ENCODE peak calls at places on chromosomes 16 and 17, in seven cellular contexts. N is lower lobe of right lung; H is effector memory CD4-positive, alpha-beta T cell; F is Peyer's patch; P is HCT116; Z is fibroblast of lung; S is endothelial cell of umbilical vein. K is an unnamed sample.

GRCh38 chr16:24499193-24499814 is 40.1 kb upstream of the RBBP6 start:
- DNase-seq in H (no peak), N (no peak), Z (peak; percentile 22), S (peak; percentile 13), F (no peak), P (peak; percentile 37), K (no peak)

GRCh38 chr17:66777689-66778225 is 57.2 kb upstream of the CACNG5 start:
- DNase-seq in H (no peak), N (peak; percentile 79), Z (no peak), P (no peak), F (no peak), S (no peak), K (no peak)

GRCh38 chr16:85961988-85962915 is 63.3 kb downstream of the IRF8 start:
- DNase-seq in Z (no peak), N (no peak), F (no peak), S (no peak), P (no peak), H (no peak), K (no peak)

GRCh38 chr16:80938035-80938927 is 68.4 kb downstream of the CMC2 start:
- DNase-seq in N (no peak), P (peak; percentile 51), H (no peak), Z (peak; percentile 94), F (no peak), S (peak; percentile 98), K (no peak)

GRCh38 chr17:6755731-6756184 is at the start of gene XAF1:
- DNase-seq in F (peak; percentile 64), P (no peak), Z (peak; percentile 57), S (peak; percentile 78), H (peak; percentile 21), N (peak; percentile 52), K (peak; percentile 84)

GRCh38 chr17:55818026-55818425 is 67.2 kb downstream of the PCTP start:
- DNase-seq in N (no peak), F (no peak), S (no peak), H (no peak), P (no peak), Z (no peak), K (no peak)

GRCh38 chr17:381941-382643 is 29.5 kb upstream of the RPH3AL start:
- DNase-seq in F (no peak), H (no peak), P (no peak), N (no peak), S (no peak), Z (no peak), K (no peak)

GRCh38 chr17:77098884-77099545 is 41.8 kb upstream of the SEC14L1 start:
- DNase-seq in Z (peak; percentile 83), P (no peak), F (no peak), S (no peak), H (no peak), N (no peak), K (peak; percentile 42)

GRCh38 chr17:81291662-81292061 is 3.4 kb downstream of the SLC38A10 start:
- DNase-seq in N (peak; percentile 84), S (peak; percentile 29), Z (peak; percentile 55), H (peak; percentile 58), P (peak; percentile 65), F (peak; percentile 84), K (peak; percentile 53)

DNA sequence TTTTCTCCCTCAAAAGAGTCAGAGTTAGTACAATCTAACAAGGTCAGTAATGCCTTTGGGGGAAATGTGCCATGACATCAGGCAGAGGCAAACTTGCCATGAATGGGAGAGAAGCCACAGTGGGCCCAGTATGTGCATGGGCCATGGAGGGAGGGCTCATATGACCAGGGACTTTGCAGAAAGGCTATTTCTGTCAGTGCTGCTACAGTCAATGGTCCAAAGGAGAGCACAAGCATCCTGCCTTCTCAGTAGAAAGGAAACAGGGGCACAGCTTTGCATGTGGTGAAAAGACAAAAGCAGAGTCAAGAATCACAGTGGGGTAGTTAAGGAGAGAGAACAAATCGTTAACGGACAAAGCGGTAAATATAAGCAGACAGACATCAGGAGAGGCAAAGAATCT is 11.2 kb upstream of the CORO6 start:
- DNase-seq in F (no peak), H (no peak), Z (no peak), S (no peak), N (no peak), P (no peak), K (no peak)
- H3K36me3 ChIP-seq in F (peaks cover 55% of the 10 kb centered on the region), H (peaks cover 65% of the 10 kb centered on the region), Z (peaks cover 8% of the 10 kb centered on the region), S (peaks cover 35% of the 10 kb centered on the region), N (peaks cover 87% of the 10 kb centered on the region), P (peaks cover 2% of the 10 kb centered on the region), K (peaks cover 66% of the 10 kb centered on the region)

DNA sequence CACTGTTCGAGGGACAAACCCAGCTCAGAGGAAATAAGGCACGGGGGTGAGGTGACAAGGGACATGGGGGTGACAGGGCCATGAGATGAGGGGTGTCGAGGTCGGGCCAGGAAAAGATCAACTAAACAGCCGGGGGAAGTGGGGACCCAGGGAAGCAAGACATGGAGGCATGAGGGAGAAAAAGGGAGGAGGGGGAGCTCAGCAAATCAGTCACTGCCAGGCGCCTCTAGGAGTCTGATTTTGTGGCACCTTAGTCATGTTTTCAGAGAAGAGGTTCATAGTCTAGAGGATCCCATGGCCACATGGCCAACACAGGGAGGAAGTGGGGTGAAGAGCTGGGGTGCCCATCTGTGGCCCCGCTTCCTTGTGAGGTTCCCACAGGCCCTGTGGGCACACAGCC is 814.5 kb downstream of the KCNJ18 start:
- DNase-seq in S (no peak), Z (no peak), N (no peak), H (no peak), F (no peak), P (no peak), K (no peak)
- H3K9me3 ChIP-seq in S (no peaks in the 10 kb centered on the region), Z (no peaks in the 10 kb centered on the region), N (no peaks in the 10 kb centered on the region), H (no peaks in the 10 kb centered on the region), F (no peaks in the 10 kb centered on the region), P (no peaks in the 10 kb centered on the region), K (peaks cover 9% of the 10 kb centered on the region)

DNA sequence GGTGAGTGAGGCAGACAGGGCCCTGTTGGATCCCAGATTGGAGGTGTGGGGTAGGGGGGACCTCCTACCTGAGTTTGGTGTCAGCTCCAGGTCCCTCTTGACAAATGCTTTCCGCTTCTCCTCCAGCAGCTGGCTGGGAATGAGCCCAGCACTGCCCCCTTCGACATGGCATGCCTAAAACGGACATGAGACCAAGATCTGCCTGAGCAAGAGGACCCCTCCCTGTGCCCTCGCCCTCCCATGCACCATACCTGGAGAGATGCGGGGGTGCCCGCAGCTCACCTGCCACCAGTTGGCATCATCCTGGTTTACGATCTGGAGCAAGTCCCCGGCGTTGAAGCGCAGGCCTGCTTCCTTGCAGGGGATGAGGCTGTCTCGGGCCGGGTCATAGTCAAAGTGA is 26.2 kb downstream of the MPP2 start:
- DNase-seq in P (no peak), S (no peak), Z (no peak), N (no peak), F (no peak), H (no peak), K (no peak)
- H3K36me3 ChIP-seq in P (no peaks in the 10 kb centered on the region), S (no peaks in the 10 kb centered on the region), Z (no peaks in the 10 kb centered on the region), N (no peaks in the 10 kb centered on the region), F (no peaks in the 10 kb centered on the region), H (no peaks in the 10 kb centered on the region), K (no peaks in the 10 kb centered on the region)

GRCh38 chr16:35744084-35744483 is 2284.7 kb downstream of the TP53TG3F start:
- DNase-seq in P (no peak), N (no peak), S (no peak), F (no peak), Z (no peak), H (no peak), K (no peak)

GRCh38 chr16:35745821-35746248 is 2286.4 kb downstream of the TP53TG3F start:
- DNase-seq in N (no peak), Z (no peak), P (no peak), H (no peak), S (no peak), F (no peak), K (no peak)

GRCh38 chr16:35745191-35745590 is 2285.8 kb downstream of the TP53TG3F start:
- DNase-seq in Z (no peak), N (no peak), H (no peak), F (no peak), P (no peak), S (no peak), K (no peak)

GRCh38 chr16:35743101-35743692 is 2283.8 kb downstream of the TP53TG3F start:
- DNase-seq in H (no peak), P (no peak), Z (no peak), S (no peak), F (no peak), N (no peak), K (no peak)

GRCh38 chr16:35744716-35745115 is 2285.3 kb downstream of the TP53TG3F start:
- DNase-seq in S (no peak), P (peak; percentile 34), H (no peak), F (no peak), N (no peak), Z (no peak), K (no peak)
- H3K9me3 ChIP-seq in S (peaks cover 2% of the 10 kb centered on the region), P (no peaks in the 10 kb centered on the region), H (peaks cover 15% of the 10 kb centered on the region), F (no peaks in the 10 kb centered on the region), N (no peaks in the 10 kb centered on the region), Z (no peaks in the 10 kb centered on the region), K (peaks cover 75% of the 10 kb centered on the region)

K was measured in CD4-positive, CD25-positive, alpha-beta regulatory T cell.